ENCODE peak calls at places on chromosomes 2 and 18, in six cellular contexts. Z, U, A, O, W and E are unnamed samples.

GRCh38 chr18:7116832-7117389 is 686 bp downstream of the LAMA1 start:
- DNase-seq in U (no peak), A (no peak), Z (no peak), O (no peak), W (peak), E (no peak)

GRCh38 chr18:49464718-49465598 is 4.5 kb upstream of the DYM start:
- DNase-seq in Z (no peak), O (no peak), A (peak), U (no peak), W (peak), E (no peak)

GRCh38 chr2:29531626-29532025 is 389.8 kb downstream of the ALK start:
- DNase-seq in W (no peak), A (no peak), Z (no peak), O (no peak), U (no peak), E (no peak)

GRCh38 chr2:27309651-27310050 is 1.4 kb upstream of the UCN start:
- DNase-seq in A (no peak), Z (no peak), U (no peak), O (no peak), W (no peak), E (no peak)

GRCh38 chr2:124286089-124286783 is 261.1 kb downstream of the CNTNAP5 start:
- DNase-seq in O (no peak), Z (no peak), W (no peak), A (peak), U (no peak), E (no peak)

GRCh38 chr18:8299054-8299708 is 310.1 kb upstream of the RAB12 start:
- DNase-seq in U (no peak), O (no peak), A (no peak), Z (no peak), W (no peak), E (no peak)

GRCh38 chr2:158756976-158757375 is 38.1 kb upstream of the DAPL1 start:
- DNase-seq in Z (no peak), U (no peak), O (no peak), W (no peak), A (no peak), E (no peak)

GRCh38 chr2:190183535-190183934 is 121.0 kb upstream of the MSTN start:
- DNase-seq in U (no peak), A (no peak), O (no peak), W (no peak), Z (no peak), E (no peak)

GRCh38 chr2:105746177-105747080 is 1.7 kb downstream of the NCK2 start:
- DNase-seq in U (peak), W (no peak), A (no peak), Z (peak), O (peak), E (no peak)

GRCh38 chr2:133733856-133734255 is 165.6 kb upstream of the NCKAP5 start:
- DNase-seq in U (no peak), O (no peak), W (peak), A (peak), Z (no peak), E (peak)

GRCh38 chr2:26475037-26475436 is 2.9 kb downstream of the OTOF start:
- DNase-seq in U (no peak), O (no peak), A (no peak), W (no peak), Z (no peak), E (no peak)

GRCh38 chr2:26382534-26382933 is 19.2 kb upstream of the DRC1 start:
- DNase-seq in O (no peak), Z (no peak), W (no peak), U (no peak), A (no peak), E (no peak)

GRCh38 chr2:39717067-39717466 is 51.4 kb downstream of the TMEM178A start:
- DNase-seq in O (no peak), U (no peak), A (no peak), W (no peak), Z (no peak), E (no peak)

GRCh38 chr2:32745191-32745590 is 117.3 kb downstream of the TTC27 start:
- DNase-seq in O (no peak), U (no peak), A (no peak), Z (no peak), W (peak), E (no peak)

GRCh38 chr18:64017870-64018269 is 48.0 kb downstream of the SERPINB8 start:
- DNase-seq in W (peak), O (no peak), U (no peak), Z (no peak), A (peak), E (peak)

GRCh38 chr18:58045265-58046086 is 1.4 kb downstream of the NEDD4L start:
- DNase-seq in U (peak), W (peak), A (peak), Z (peak), O (peak), E (no peak)

GRCh38 chr2:160168878-160169277 is 31.2 kb downstream of the ITGB6 start:
- DNase-seq in Z (no peak), U (no peak), O (no peak), W (no peak), A (no peak), E (no peak)

GRCh38 chr18:45785015-45785597 is 40.4 kb upstream of the SIGLEC15 start:
- DNase-seq in Z (no peak), U (no peak), W (peak), A (peak), O (peak), E (no peak)

DNA sequence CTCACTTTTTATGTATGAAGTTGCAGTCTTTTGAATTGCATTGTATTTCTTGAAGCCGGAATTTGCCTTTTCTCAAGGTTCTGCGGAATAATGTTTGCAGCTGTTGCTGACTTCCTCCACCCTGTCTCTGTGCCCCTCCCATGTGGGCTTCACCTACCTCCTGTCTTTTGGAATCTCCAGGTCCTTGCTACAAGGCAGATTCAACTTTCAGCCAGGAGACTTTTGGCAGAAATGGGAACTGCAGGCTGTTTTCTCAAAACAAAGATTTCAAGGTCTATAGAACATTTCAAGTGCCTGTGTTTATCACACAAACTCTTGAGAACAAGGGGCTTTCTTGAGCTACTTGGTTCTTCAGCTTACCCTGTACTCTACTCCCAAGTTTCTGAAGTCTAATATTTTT is 25.6 kb downstream of the ZNF236 start:
- DNase-seq in U (no peak), O (no peak), W (no peak), Z (no peak), A (no peak), E (no peak)
- TF ChIP-seq CTCF in U (no peak), O (no peak), W (peak), Z (no peak), A (peak), E (peak)

GRCh38 chr2:179106342-179107178 is 56.6 kb upstream of the CCDC141 start:
- DNase-seq in A (peak), O (no peak), U (peak), W (peak), Z (peak), E (peak)

GRCh38 chr2:179104736-179105135 is 54.8 kb upstream of the CCDC141 start:
- DNase-seq in A (peak), W (peak), U (no peak), O (no peak), Z (no peak), E (no peak)

GRCh38 chr2:179107179-179107541 is 57.2 kb upstream of the CCDC141 start:
- DNase-seq in U (no peak), O (no peak), W (no peak), Z (no peak), A (no peak), E (no peak)

GRCh38 chr2:179107737-179108136 is 57.8 kb upstream of the CCDC141 start:
- DNase-seq in O (no peak), A (peak), Z (no peak), U (no peak), W (peak), E (no peak)
- H3K4me3 ChIP-seq in O (no peak), A (no peak), Z (no peak), U (no peak), W (no peak), E (no peak)

GRCh38 chr2:120342451-120342850 is 3.5 kb upstream of the INHBB start:
- DNase-seq in U (no peak), W (no peak), O (no peak), Z (no peak), A (no peak), E (no peak)
- TF ChIP-seq CTCF in U (no peak), W (no peak), O (no peak), Z (no peak), A (no peak), E (no peak)

DNA sequence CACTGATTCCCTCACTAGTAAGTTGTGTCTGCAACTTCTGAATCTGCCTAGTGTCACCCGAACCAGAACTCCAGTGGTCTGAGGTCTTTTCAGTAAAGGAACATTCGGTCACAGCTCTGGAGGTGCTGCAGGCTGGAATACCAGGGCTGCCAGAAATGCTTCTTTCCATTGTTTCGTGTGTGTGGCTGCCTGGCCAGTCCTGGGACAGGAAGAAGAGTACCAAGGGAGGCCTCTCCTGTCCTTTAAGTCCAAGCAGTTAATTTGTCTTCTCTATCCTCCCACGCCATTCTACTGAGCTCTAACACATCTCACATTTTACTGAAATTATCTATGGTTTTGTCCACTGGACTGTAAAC is 196.0 kb downstream of the LNPK start:
- DNase-seq in Z (no peak), U (no peak), O (no peak), A (no peak), W (no peak), E (no peak)
- H3K4me3 ChIP-seq in Z (no peak), U (no peak), O (no peak), A (no peak), W (no peak), E (no peak)

GRCh38 chr2:143617803-143618415 is 488.7 kb downstream of the ARHGAP15 start:
- DNase-seq in Z (no peak), W (no peak), O (no peak), A (no peak), U (no peak), E (no peak)

DNA sequence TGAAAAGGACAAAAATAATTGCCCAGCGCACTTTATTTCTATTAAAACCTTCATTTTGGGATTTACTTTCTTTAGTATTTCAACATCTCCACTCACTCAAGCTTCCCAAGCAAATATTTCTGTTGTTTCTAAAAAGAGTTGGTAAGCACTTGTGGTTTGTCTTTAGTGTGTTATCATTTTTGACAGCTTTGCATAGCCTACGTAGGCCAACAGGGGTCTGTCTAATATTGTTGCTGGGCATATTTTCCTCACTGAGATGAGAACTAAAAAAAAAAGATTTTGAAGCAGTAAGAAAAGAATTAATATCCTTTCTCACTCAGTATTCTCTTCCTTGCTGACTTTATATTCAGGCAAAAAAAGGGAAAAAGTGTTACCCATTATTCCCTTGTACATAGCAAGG is 494.1 kb downstream of the ARHGAP15 start:
- DNase-seq in A (no peak), O (no peak), U (no peak), Z (no peak), W (no peak), E (no peak)
- TF ChIP-seq CTCF in A (no peak), O (no peak), U (no peak), Z (no peak), W (no peak), E (peak)

GRCh38 chr2:68411397-68412126 is 46.5 kb downstream of the PLEK start:
- DNase-seq in U (no peak), O (no peak), Z (no peak), A (no peak), W (no peak), E (no peak)
- H3K4me3 ChIP-seq in U (no peak), O (no peak), Z (no peak), A (no peak), W (no peak), E (no peak)

GRCh38 chr2:69203166-69203985 is 183.7 kb downstream of the GFPT1 start:
- DNase-seq in Z (no peak), O (no peak), W (no peak), A (no peak), U (no peak), E (no peak)
- TF ChIP-seq CTCF in Z (no peak), O (no peak), W (no peak), A (no peak), U (no peak), E (no peak)

GRCh38 chr2:85421706-85422457 is 3.4 kb downstream of the SH2D6 start:
- DNase-seq in O (no peak), U (peak), Z (no peak), W (no peak), A (no peak), E (no peak)
- H3K4me3 ChIP-seq in O (no peak), U (no peak), Z (no peak), W (no peak), A (no peak), E (no peak)

GRCh38 chr18:12059334-12060181 is 34.1 kb upstream of the ANKRD62 start:
- DNase-seq in W (no peak), A (no peak), U (no peak), Z (no peak), O (no peak), E (no peak)

GRCh38 chr18:12057419-12058039 is 36.1 kb upstream of the ANKRD62 start:
- DNase-seq in O (no peak), U (no peak), Z (no peak), A (no peak), W (no peak), E (no peak)

GRCh38 chr18:12062974-12063373 is 30.7 kb upstream of the ANKRD62 start:
- DNase-seq in A (no peak), W (no peak), U (no peak), O (no peak), Z (no peak), E (no peak)

GRCh38 chr18:12061685-12062084 is 32.0 kb upstream of the ANKRD62 start:
- DNase-seq in O (no peak), Z (no peak), U (no peak), W (no peak), A (no peak), E (no peak)

DNA sequence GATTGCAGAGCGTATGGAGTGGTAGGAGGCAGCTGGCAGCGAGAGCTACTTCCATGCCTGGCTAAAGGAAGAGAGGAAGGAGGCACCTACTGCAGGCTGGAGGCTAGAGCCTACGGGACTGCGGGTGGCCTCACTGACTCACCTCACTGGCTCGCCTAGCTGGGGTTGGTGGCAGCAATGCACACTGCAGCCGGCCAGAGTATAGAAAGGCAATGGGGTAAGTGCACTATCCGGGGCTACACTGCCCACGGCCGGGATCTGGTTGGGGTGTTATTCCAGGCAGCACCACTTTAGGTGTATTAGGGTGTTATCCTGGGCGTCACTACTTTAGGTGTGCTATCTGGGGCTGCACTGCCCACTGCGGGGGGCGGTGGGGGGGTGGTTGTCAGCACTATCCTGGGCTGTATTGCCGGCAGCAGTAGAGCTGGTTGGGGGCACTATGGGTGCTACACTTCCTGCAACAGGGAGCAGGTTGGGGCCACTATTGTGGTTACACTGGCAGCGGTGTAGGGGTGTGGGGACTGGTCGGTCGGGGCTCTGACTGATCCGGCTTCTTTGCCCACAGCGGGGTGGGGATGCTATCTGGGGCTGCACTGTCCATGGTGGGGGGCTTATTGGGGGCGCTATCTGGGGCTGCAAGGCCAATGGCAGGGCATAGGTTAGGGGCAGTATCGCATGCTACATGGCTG is 33.3 kb upstream of the ANKRD62 start:
- DNase-seq in U (no peak), Z (no peak), A (no peak), O (no peak), W (no peak), E (no peak)
- TF ChIP-seq CTCF in U (no peak), Z (no peak), A (no peak), O (no peak), W (no peak), E (peak)